ENCODE peak calls at places on chromosomes 2 and 18, in eight cellular contexts. One of them, this sample, is unnamed.

GRCh38 chr2:73979686-73980085 is 5.0 kb upstream of the TET3 start:
- DNase-seq in transverse colon: no peak
- DNase-seq in astrocyte: peak
- DNase-seq in right cardiac atrium: no peak
- DNase-seq in HepG2: peak
- DNase-seq in GM23248: peak
- DNase-seq in RWPE1: peak
- DNase-seq in lung: no peak
- DNase-seq in this sample: peak

GRCh38 chr18:46718501-46719341 is 38.1 kb downstream of the ST8SIA5 start:
- DNase-seq in transverse colon: no peak
- DNase-seq in astrocyte: peak
- DNase-seq in right cardiac atrium: no peak
- DNase-seq in HepG2: no peak
- DNase-seq in GM23248: peak
- DNase-seq in RWPE1: no peak
- DNase-seq in lung: no peak
- DNase-seq in this sample: peak

GRCh38 chr18:46536215-46536874 is 120.7 kb downstream of the LOXHD1 start:
- DNase-seq in transverse colon: no peak
- DNase-seq in astrocyte: peak
- DNase-seq in right cardiac atrium: no peak
- DNase-seq in HepG2: no peak
- DNase-seq in GM23248: peak
- DNase-seq in RWPE1: peak
- DNase-seq in lung: no peak
- DNase-seq in this sample: peak

GRCh38 chr2:215590353-215590752 is 154.5 kb upstream of the FN1 start:
- DNase-seq in transverse colon: no peak
- DNase-seq in astrocyte: no peak
- DNase-seq in right cardiac atrium: no peak
- DNase-seq in HepG2: peak
- DNase-seq in GM23248: peak
- DNase-seq in RWPE1: no peak
- DNase-seq in lung: no peak
- DNase-seq in this sample: no peak

GRCh38 chr2:85893428-85894258 is 4.9 kb upstream of the ST3GAL5 start:
- DNase-seq in transverse colon: no peak
- DNase-seq in astrocyte: peak
- DNase-seq in right cardiac atrium: no peak
- DNase-seq in HepG2: no peak
- DNase-seq in GM23248: peak
- DNase-seq in RWPE1: peak
- DNase-seq in lung: no peak
- DNase-seq in this sample: peak

GRCh38 chr18:48219429-48220145 is 189.6 kb downstream of the ZBTB7C start:
- DNase-seq in transverse colon: no peak
- DNase-seq in astrocyte: no peak
- DNase-seq in right cardiac atrium: no peak
- DNase-seq in HepG2: no peak
- DNase-seq in GM23248: no peak
- DNase-seq in RWPE1: no peak
- DNase-seq in lung: peak
- DNase-seq in this sample: no peak

GRCh38 chr18:4251873-4252272 is 203.2 kb downstream of the DLGAP1 start:
- DNase-seq in transverse colon: no peak
- DNase-seq in astrocyte: no peak
- DNase-seq in right cardiac atrium: no peak
- DNase-seq in HepG2: no peak
- DNase-seq in GM23248: no peak
- DNase-seq in RWPE1: no peak
- DNase-seq in lung: no peak
- DNase-seq in this sample: no peak

GRCh38 chr2:145402706-145403277 is 882.9 kb upstream of the ZEB2 start:
- DNase-seq in transverse colon: no peak
- DNase-seq in astrocyte: peak
- DNase-seq in right cardiac atrium: no peak
- DNase-seq in HepG2: no peak
- DNase-seq in GM23248: peak
- DNase-seq in RWPE1: no peak
- DNase-seq in lung: no peak
- DNase-seq in this sample: no peak

GRCh38 chr2:24210106-24210455 is 35.2 kb downstream of the FAM228A start:
- DNase-seq in transverse colon: no peak
- DNase-seq in astrocyte: no peak
- DNase-seq in right cardiac atrium: no peak
- DNase-seq in HepG2: no peak
- DNase-seq in GM23248: no peak
- DNase-seq in RWPE1: no peak
- DNase-seq in lung: no peak
- DNase-seq in this sample: no peak

GRCh38 chr2:144629937-144630336 is 110.0 kb upstream of the ZEB2 start:
- DNase-seq in transverse colon: no peak
- DNase-seq in astrocyte: no peak
- DNase-seq in right cardiac atrium: no peak
- DNase-seq in HepG2: no peak
- DNase-seq in GM23248: peak
- DNase-seq in RWPE1: no peak
- DNase-seq in lung: no peak
- DNase-seq in this sample: no peak

GRCh38 chr2:8312221-8312620 is 369.6 kb upstream of the ID2 start:
- DNase-seq in transverse colon: no peak
- DNase-seq in astrocyte: no peak
- DNase-seq in right cardiac atrium: no peak
- DNase-seq in HepG2: no peak
- DNase-seq in GM23248: no peak
- DNase-seq in RWPE1: no peak
- DNase-seq in lung: no peak
- DNase-seq in this sample: no peak

GRCh38 chr2:181849601-181850000 is 41.9 kb upstream of the ITPRID2 start:
- DNase-seq in transverse colon: no peak
- DNase-seq in astrocyte: no peak
- DNase-seq in right cardiac atrium: no peak
- DNase-seq in HepG2: no peak
- DNase-seq in GM23248: no peak
- DNase-seq in RWPE1: no peak
- DNase-seq in lung: no peak
- DNase-seq in this sample: no peak

GRCh38 chr2:181846359-181846758 is 45.2 kb upstream of the ITPRID2 start:
- DNase-seq in transverse colon: no peak
- DNase-seq in astrocyte: no peak
- DNase-seq in right cardiac atrium: no peak
- DNase-seq in HepG2: no peak
- DNase-seq in GM23248: no peak
- DNase-seq in RWPE1: no peak
- DNase-seq in lung: no peak
- DNase-seq in this sample: no peak

GRCh38 chr2:181848356-181848876 is 43.1 kb upstream of the ITPRID2 start:
- DNase-seq in transverse colon: no peak
- DNase-seq in astrocyte: peak
- DNase-seq in right cardiac atrium: no peak
- DNase-seq in HepG2: no peak
- DNase-seq in GM23248: peak
- DNase-seq in RWPE1: no peak
- DNase-seq in lung: no peak
- DNase-seq in this sample: no peak

GRCh38 chr2:181846840-181847554 is 44.5 kb upstream of the ITPRID2 start:
- DNase-seq in transverse colon: peak
- DNase-seq in astrocyte: no peak
- DNase-seq in right cardiac atrium: no peak
- DNase-seq in HepG2: no peak
- DNase-seq in GM23248: no peak
- DNase-seq in RWPE1: no peak
- DNase-seq in lung: no peak
- DNase-seq in this sample: no peak

DNA sequence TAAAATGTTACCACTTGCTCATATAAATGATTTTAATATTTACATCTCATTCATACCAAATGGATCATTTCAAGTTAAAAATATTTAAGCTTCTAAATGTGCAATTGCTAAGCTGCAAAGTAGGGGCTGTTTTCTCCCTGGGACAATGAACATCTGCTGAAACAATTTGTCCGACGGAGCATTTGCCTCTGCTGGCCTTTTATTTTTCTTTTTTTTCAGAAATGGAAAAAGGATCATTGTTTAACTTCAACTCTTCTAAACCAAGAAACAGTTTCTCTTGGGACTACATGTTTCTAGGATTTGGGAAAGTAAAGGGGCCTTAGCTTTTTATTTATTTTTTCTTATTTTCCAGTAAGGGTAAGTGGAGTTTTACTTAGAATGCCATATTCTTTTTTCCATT is 43.8 kb upstream of the ITPRID2 start:
- DNase-seq in transverse colon: no peak
- DNase-seq in astrocyte: no peak
- DNase-seq in right cardiac atrium: no peak
- DNase-seq in HepG2: no peak
- DNase-seq in GM23248: no peak
- DNase-seq in RWPE1: no peak
- DNase-seq in lung: no peak
- DNase-seq in this sample: no peak
- H3K27ac ChIP-seq in transverse colon: no peak
- H3K27ac ChIP-seq in astrocyte: no peak
- H3K27ac ChIP-seq in right cardiac atrium: no peak
- H3K27ac ChIP-seq in HepG2: no peak
- H3K27ac ChIP-seq in GM23248: no peak
- H3K27ac ChIP-seq in RWPE1: no peak
- H3K27ac ChIP-seq in lung: no peak
- H3K27ac ChIP-seq in this sample: no peak

DNA sequence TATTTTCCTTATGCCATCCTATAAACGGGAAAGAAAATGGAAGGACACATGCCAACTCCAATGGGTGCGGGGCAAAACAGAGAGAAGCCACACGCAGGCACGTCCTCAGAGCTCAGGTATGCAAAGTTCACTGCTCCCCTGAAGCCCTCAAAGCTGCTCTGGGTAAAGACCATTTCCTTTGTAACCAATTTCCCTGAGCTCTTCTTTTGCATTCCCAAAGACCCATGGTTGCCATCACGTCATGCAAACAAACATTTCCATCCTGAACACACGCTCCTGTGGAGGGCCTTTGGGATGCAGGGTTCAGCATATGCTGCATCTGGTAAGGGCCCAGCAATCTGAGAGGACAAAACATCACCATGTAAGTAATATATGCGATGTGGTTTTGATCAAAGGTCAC is 69.4 kb downstream of the EMILIN2 start:
- DNase-seq in transverse colon: no peak
- DNase-seq in astrocyte: no peak
- DNase-seq in right cardiac atrium: no peak
- DNase-seq in HepG2: no peak
- DNase-seq in GM23248: no peak
- DNase-seq in RWPE1: no peak
- DNase-seq in lung: no peak
- DNase-seq in this sample: no peak
- H3K27ac ChIP-seq in transverse colon: peak
- H3K27ac ChIP-seq in astrocyte: no peak
- H3K27ac ChIP-seq in right cardiac atrium: no peak
- H3K27ac ChIP-seq in HepG2: no peak
- H3K27ac ChIP-seq in GM23248: no peak
- H3K27ac ChIP-seq in RWPE1: no peak
- H3K27ac ChIP-seq in lung: no peak
- H3K27ac ChIP-seq in this sample: no peak

GRCh38 chr18:50659091-50660003 is 99.5 kb downstream of the MAPK4 start:
- DNase-seq in transverse colon: no peak
- DNase-seq in astrocyte: no peak
- DNase-seq in right cardiac atrium: no peak
- DNase-seq in HepG2: peak
- DNase-seq in GM23248: peak
- DNase-seq in RWPE1: peak
- DNase-seq in lung: no peak
- DNase-seq in this sample: peak

GRCh38 chr18:50656396-50656795 is 96.5 kb downstream of the MAPK4 start:
- DNase-seq in transverse colon: no peak
- DNase-seq in astrocyte: no peak
- DNase-seq in right cardiac atrium: no peak
- DNase-seq in HepG2: no peak
- DNase-seq in GM23248: peak
- DNase-seq in RWPE1: no peak
- DNase-seq in lung: no peak
- DNase-seq in this sample: no peak

GRCh38 chr18:50658601-50659000 is 98.7 kb downstream of the MAPK4 start:
- DNase-seq in transverse colon: no peak
- DNase-seq in astrocyte: no peak
- DNase-seq in right cardiac atrium: no peak
- DNase-seq in HepG2: no peak
- DNase-seq in GM23248: no peak
- DNase-seq in RWPE1: no peak
- DNase-seq in lung: no peak
- DNase-seq in this sample: no peak

GRCh38 chr18:50654658-50655550 is 95.0 kb downstream of the MAPK4 start:
- DNase-seq in transverse colon: no peak
- DNase-seq in astrocyte: no peak
- DNase-seq in right cardiac atrium: peak
- DNase-seq in HepG2: peak
- DNase-seq in GM23248: no peak
- DNase-seq in RWPE1: no peak
- DNase-seq in lung: no peak
- DNase-seq in this sample: no peak

GRCh38 chr18:50656841-50657470 is 97.1 kb downstream of the MAPK4 start:
- DNase-seq in transverse colon: no peak
- DNase-seq in astrocyte: no peak
- DNase-seq in right cardiac atrium: no peak
- DNase-seq in HepG2: no peak
- DNase-seq in GM23248: no peak
- DNase-seq in RWPE1: no peak
- DNase-seq in lung: no peak
- DNase-seq in this sample: no peak
- H3K27ac ChIP-seq in transverse colon: no peak
- H3K27ac ChIP-seq in astrocyte: no peak
- H3K27ac ChIP-seq in right cardiac atrium: peak
- H3K27ac ChIP-seq in HepG2: no peak
- H3K27ac ChIP-seq in GM23248: no peak
- H3K27ac ChIP-seq in RWPE1: no peak
- H3K27ac ChIP-seq in lung: no peak
- H3K27ac ChIP-seq in this sample: no peak

GRCh38 chr18:41353726-41354125 is 601.3 kb upstream of the PIK3C3 start:
- DNase-seq in transverse colon: no peak
- DNase-seq in astrocyte: no peak
- DNase-seq in right cardiac atrium: no peak
- DNase-seq in HepG2: no peak
- DNase-seq in GM23248: no peak
- DNase-seq in RWPE1: no peak
- DNase-seq in lung: no peak
- DNase-seq in this sample: no peak

GRCh38 chr18:41354151-41354550 is 600.9 kb upstream of the PIK3C3 start:
- DNase-seq in transverse colon: no peak
- DNase-seq in astrocyte: no peak
- DNase-seq in right cardiac atrium: no peak
- DNase-seq in HepG2: no peak
- DNase-seq in GM23248: no peak
- DNase-seq in RWPE1: no peak
- DNase-seq in lung: no peak
- DNase-seq in this sample: no peak

GRCh38 chr18:41357708-41358107 is 597.3 kb upstream of the PIK3C3 start:
- DNase-seq in transverse colon: no peak
- DNase-seq in astrocyte: no peak
- DNase-seq in right cardiac atrium: no peak
- DNase-seq in HepG2: no peak
- DNase-seq in GM23248: no peak
- DNase-seq in RWPE1: no peak
- DNase-seq in lung: no peak
- DNase-seq in this sample: no peak
- H3K27ac ChIP-seq in transverse colon: no peak
- H3K27ac ChIP-seq in astrocyte: no peak
- H3K27ac ChIP-seq in right cardiac atrium: no peak
- H3K27ac ChIP-seq in HepG2: no peak
- H3K27ac ChIP-seq in GM23248: no peak
- H3K27ac ChIP-seq in RWPE1: no peak
- H3K27ac ChIP-seq in lung: no peak
- H3K27ac ChIP-seq in this sample: no peak

This sample was measured in mammary epithelial cell.